ENCODE peak calls at places on chromosomes 2 and 18, in seven cellular contexts. H, B, C, V, G, U and X are unnamed samples.

GRCh38 chr2:96159084-96159830 is 14.0 kb upstream of the DUSP2 start:
- DNase-seq in H (no peak), C (no peak), G (no peak), V (no peak), U (no peak), B (no peak), X (no peak)

GRCh38 chr18:68940039-68940438 is 142.2 kb downstream of the CCDC102B start:
- DNase-seq in B (no peak), C (no peak), G (peak; percentile 55), U (no peak), H (no peak), V (no peak), X (no peak)

GRCh38 chr2:238267884-238268680 is 20.3 kb downstream of the PER2 start:
- DNase-seq in G (no peak), U (no peak), V (no peak), H (peak; percentile 15), C (no peak), B (no peak), X (no peak)

GRCh38 chr2:64807417-64807816 is 153.7 kb upstream of the SERTAD2 start:
- DNase-seq in C (peak; percentile 96), H (peak; percentile 98), B (no peak), G (peak; percentile 97), U (peak; percentile 100), V (peak; percentile 19), X (peak; percentile 100)

GRCh38 chr2:188303363-188304031 is 11.8 kb downstream of the GULP1 start:
- DNase-seq in G (peak; percentile 68), C (peak; percentile 68), H (peak; percentile 49), U (peak; percentile 81), B (peak; percentile 73), V (no peak), X (peak; percentile 71)

GRCh38 chr2:45024600-45025291 is 15.5 kb upstream of the SIX2 start:
- DNase-seq in B (no peak), V (no peak), H (peak; percentile 87), C (peak; percentile 99), G (peak; percentile 89), U (peak; percentile 74), X (peak; percentile 53)

GRCh38 chr2:31440764-31441163 is 26.2 kb upstream of the XDH start:
- DNase-seq in B (no peak), U (peak; percentile 95), G (peak; percentile 92), H (peak; percentile 92), V (no peak), C (peak; percentile 93), X (peak; percentile 94)

GRCh38 chr2:216340280-216340631 is 32.0 kb downstream of the MARCHF4 start:
- DNase-seq in U (no peak), H (no peak), B (no peak), G (no peak), C (no peak), V (no peak), X (no peak)

GRCh38 chr2:108444941-108445840 is 3.8 kb upstream of the GCC2 start:
- DNase-seq in B (no peak), V (peak; percentile 28), C (no peak), H (peak; percentile 19), G (peak; percentile 16), U (no peak), X (peak; percentile 7)

DNA sequence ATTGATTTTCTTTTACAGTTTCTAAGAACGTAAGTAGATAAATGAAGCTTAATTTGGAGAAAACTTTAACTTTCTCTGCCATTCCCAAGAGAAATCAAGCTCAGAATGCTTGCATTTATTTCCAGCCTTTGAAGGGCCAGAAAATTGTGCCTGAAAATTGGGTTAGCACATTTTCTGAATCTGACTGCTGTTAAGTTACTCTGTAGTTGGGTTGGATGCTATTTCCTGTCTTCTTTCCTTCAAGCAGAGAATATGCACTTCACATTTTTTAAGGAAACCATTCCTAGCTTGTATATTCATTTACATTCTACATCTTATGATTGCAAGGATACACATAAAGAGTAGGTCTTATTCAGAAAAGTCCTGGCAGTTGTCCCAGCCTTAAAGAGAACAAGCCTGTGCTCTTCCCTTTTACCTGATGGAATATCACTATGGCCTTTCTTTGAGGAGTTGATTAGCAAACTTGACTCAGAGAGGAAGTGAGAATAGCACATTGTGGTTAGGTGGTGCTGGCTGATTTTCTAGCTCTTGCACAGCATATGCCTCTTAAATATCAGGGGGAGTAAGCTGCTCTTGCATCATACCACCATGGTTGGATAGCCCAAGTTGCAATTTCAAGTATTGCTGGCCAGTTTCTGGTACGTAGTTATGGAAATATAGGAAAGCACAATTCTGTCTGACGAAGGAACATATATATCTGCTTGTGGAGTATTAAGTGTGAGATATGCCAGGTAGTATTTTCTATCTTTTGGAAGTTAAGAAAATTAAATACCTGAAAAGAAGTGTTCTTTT is 133.7 kb downstream of the COMMD1 start:
- DNase-seq in H (peak; percentile 93), V (no peak), B (no peak), G (peak; percentile 57), C (peak; percentile 75), U (peak; percentile 67), X (peak; percentile 55)
- H3K9ac ChIP-seq in H (no peak overlapping the region), V (no peak overlapping the region), B (no peak overlapping the region), G (no peak overlapping the region), C (no peak overlapping the region), U (no peak overlapping the region), X (no peak overlapping the region)

DNA sequence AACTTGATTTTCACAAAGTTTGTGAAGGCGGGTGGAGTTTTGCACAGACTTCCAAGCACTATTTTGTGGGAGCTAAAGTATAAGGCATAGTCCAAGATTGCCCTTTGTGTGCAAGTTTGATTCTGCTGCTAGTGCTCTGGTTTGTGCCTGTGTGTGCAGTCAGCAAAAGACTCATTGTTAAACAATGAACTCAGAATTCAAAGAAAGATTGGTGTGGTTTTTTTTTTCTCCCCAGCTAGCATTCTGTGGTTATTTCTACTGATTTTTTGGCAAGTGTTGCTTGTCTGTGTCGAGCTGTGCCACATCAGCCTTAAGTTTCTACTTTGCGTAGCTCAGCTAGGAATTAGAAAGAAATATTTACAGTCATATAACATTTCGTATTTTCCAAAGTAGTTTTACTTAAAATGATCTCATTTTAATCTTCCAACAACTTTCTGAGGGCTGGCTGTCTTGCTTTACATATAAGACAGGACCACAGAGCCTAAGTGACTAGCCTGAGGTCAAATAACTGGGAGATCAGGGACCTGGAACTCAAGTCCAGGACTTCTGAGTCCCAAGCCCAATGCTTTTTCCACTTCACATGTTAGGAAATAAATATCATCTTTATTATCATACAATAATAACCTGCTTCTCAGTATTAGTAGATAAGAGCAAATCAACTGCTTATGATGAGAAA is 69.8 kb downstream of the BABAM2 start:
- DNase-seq in C (peak; percentile 81), V (no peak), B (no peak), G (peak; percentile 92), H (peak; percentile 84), U (peak; percentile 96), X (peak; percentile 93)
- H3K9ac ChIP-seq in C (peak overlapping the region; percentile 1), V (no peak overlapping the region), B (peak overlapping the region; percentile 14), G (no peak overlapping the region), H (peak overlapping the region; percentile 62), U (peak overlapping the region; percentile 76), X (peak overlapping the region; percentile 64)

DNA sequence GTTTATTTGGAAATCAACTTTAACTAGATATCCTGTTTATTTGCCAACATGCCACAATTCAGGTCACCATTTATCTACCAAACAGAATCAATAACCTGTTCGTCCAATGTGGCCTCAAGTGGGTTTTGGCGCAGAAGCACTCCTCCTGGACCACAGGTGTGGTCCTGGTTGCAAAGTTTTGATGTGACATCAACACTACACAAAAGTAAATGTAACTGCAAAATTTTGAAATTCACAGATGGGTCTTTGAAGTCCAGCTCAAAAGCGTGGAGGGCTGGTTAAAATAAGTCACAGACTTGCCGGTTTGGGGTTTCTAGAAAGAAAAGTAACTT is 474 bp upstream of the GCA start:
- DNase-seq in U (no peak), H (no peak), V (no peak), G (no peak), B (no peak), C (no peak), X (no peak)
- H3K9ac ChIP-seq in U (no peak overlapping the region), H (no peak overlapping the region), V (no peak overlapping the region), G (no peak overlapping the region), B (no peak overlapping the region), C (no peak overlapping the region), X (no peak overlapping the region)

DNA sequence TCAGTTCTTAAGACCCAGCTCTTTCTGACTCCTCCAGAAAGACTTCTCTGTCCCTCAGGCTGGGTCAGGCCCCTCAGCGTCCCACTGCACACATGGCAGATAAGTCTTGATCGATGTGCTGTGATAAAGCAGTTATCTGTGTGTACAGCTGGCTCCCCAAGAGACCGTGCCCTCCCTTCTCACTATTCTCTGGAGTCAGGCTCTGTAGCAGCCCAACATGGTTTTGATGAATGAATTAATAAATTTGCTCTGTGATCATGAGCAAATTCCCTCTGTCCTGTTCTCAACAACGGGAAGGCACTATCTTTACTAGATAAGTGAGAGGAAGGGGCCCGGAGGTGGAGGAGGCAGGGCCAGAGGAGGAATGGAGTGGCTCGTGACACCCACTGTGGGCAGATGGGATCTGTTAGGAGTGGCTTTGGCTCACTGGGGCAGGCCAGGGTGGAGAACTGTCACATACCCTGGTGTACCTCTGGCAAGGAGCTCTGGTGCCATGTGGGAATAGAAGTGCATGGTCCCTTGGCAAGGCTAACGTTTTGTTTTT is 48.3 kb downstream of the ZFP36L2 start:
- DNase-seq in C (no peak), G (no peak), V (peak; percentile 72), B (no peak), H (no peak), U (no peak), X (no peak)
- H3K9ac ChIP-seq in C (peak overlapping the region; percentile 71), G (no peak overlapping the region), V (peak overlapping the region; percentile 88), B (no peak overlapping the region), H (no peak overlapping the region), U (no peak overlapping the region), X (peak overlapping the region; percentile 28)

GRCh38 chr18:66136039-66136438 is 385.2 kb downstream of the CDH7 start:
- DNase-seq in V (no peak), G (no peak), U (peak; percentile 32), C (no peak), B (peak; percentile 65), H (no peak), X (no peak)
- H3K9ac ChIP-seq in V (no peak overlapping the region), G (no peak overlapping the region), U (no peak overlapping the region), C (no peak overlapping the region), B (no peak overlapping the region), H (no peak overlapping the region), X (no peak overlapping the region)

GRCh38 chr2:161976300-161976699 is 97.7 kb downstream of the DPP4 start:
- DNase-seq in U (no peak), C (no peak), B (no peak), H (no peak), G (no peak), V (no peak), X (no peak)

GRCh38 chr2:161972866-161973265 is 101.1 kb downstream of the DPP4 start:
- DNase-seq in G (no peak), B (no peak), V (no peak), U (no peak), C (no peak), H (no peak), X (no peak)

GRCh38 chr2:161975813-161976160 is 98.2 kb downstream of the DPP4 start:
- DNase-seq in U (no peak), B (no peak), H (no peak), V (no peak), C (no peak), G (no peak), X (no peak)

GRCh38 chr2:161975062-161975812 is 98.8 kb downstream of the DPP4 start:
- DNase-seq in C (peak; percentile 5), U (peak; percentile 23), H (peak; percentile 55), B (no peak), V (no peak), G (no peak), X (peak; percentile 22)

DNA sequence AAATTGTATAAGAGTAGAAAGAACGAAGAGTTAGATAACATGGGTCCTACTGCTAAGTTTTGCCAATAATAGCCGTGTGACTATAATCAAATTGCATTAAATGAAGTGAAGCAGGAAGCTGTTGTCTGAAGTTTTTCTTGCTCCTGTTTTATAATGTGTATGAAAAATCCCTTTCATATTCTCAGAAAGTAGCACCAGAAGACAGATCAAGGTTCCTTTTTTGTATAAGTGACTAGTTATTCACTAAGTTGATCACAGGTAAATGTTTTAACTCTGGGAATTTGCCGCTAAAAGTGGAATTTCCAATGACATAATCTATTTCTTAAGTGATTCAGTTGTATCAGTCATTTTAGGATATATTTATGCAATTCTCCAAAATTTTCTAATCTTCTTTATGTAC is 99.6 kb downstream of the DPP4 start:
- DNase-seq in U (no peak), H (no peak), B (no peak), V (no peak), C (no peak), G (no peak), X (no peak)
- H3K9ac ChIP-seq in U (no peak overlapping the region), H (no peak overlapping the region), B (no peak overlapping the region), V (no peak overlapping the region), C (no peak overlapping the region), G (no peak overlapping the region), X (no peak overlapping the region)